ENCODE peak calls at places on chromosomes 1 and 21, in six cellular contexts. O, D, E, J, N and B are unnamed samples.

GRCh38 chr21:36542312-36543101 is 62.6 kb upstream of the CLDN14 start:
- DNase-seq in O (no peak), D (no peak), E (no peak), J (no peak), N (peak; percentile 70), B (no peak)

GRCh38 chr1:55225228-55225627 is 10.1 kb upstream of the USP24 start:
- DNase-seq in O (no peak), D (no peak), E (no peak), J (no peak), N (no peak), B (no peak)

GRCh38 chr21:20010691-20011200 is 987.5 kb upstream of the NCAM2 start:
- DNase-seq in O (no peak), D (no peak), E (no peak), J (no peak), N (no peak), B (no peak)

GRCh38 chr1:65389296-65389695 is 31.2 kb upstream of the LEPR start:
- DNase-seq in O (no peak), D (no peak), E (peak; percentile 12), J (no peak), N (no peak), B (no peak)

GRCh38 chr1:149986486-149987296 is 23.8 kb downstream of the OTUD7B start:
- DNase-seq in O (no peak), D (no peak), E (no peak), J (no peak), N (no peak), B (no peak)

GRCh38 chr1:33043267-33044090 is 6.8 kb upstream of the AK2 start:
- DNase-seq in O (no peak), D (no peak), E (no peak), J (no peak), N (no peak), B (no peak)

GRCh38 chr1:11708554-11709350 is 17.2 kb downstream of the DRAXIN start:
- DNase-seq in O (no peak), D (no peak), E (no peak), J (peak; percentile 34), N (no peak), B (peak; percentile 83)

GRCh38 chr1:175744833-175745232 is 1.4 kb upstream of the TNR start:
- DNase-seq in O (no peak), D (no peak), E (no peak), J (no peak), N (no peak), B (no peak)

GRCh38 chr1:41486892-41487728 is 2.6 kb upstream of the EDN2 start:
- DNase-seq in O (no peak), D (no peak), E (no peak), J (no peak), N (peak; percentile 48), B (no peak)

GRCh38 chr1:89516055-89516454 is 8.6 kb upstream of the LRRC8B start:
- DNase-seq in O (peak; percentile 6), D (peak; percentile 73), E (no peak), J (peak; percentile 65), N (no peak), B (peak; percentile 79)

GRCh38 chr1:77847621-77848080 is 40.8 kb upstream of the NEXN start:
- DNase-seq in O (no peak), D (no peak), E (no peak), J (no peak), N (peak; percentile 2), B (no peak)

GRCh38 chr1:144551107-144551542 is 41.6 kb upstream of the PPIAL4F start:
- DNase-seq in O (no peak), D (no peak), E (no peak), J (no peak), N (no peak), B (no peak)

GRCh38 chr1:42423621-42424200 is 32.1 kb downstream of the ZMYND12 start:
- DNase-seq in O (no peak), D (no peak), E (no peak), J (no peak), N (no peak), B (no peak)

GRCh38 chr21:34337741-34338140 is 26.1 kb upstream of the KCNE2 start:
- DNase-seq in O (no peak), D (no peak), E (no peak), J (no peak), N (no peak), B (no peak)

GRCh38 chr21:34338226-34338625 is 25.6 kb upstream of the KCNE2 start:
- DNase-seq in O (no peak), D (no peak), E (no peak), J (no peak), N (no peak), B (no peak)

GRCh38 chr21:34336245-34336644 is 27.6 kb upstream of the KCNE2 start:
- DNase-seq in O (no peak), D (no peak), E (no peak), J (no peak), N (no peak), B (no peak)

GRCh38 chr21:34335316-34335715 is 28.5 kb upstream of the KCNE2 start:
- DNase-seq in O (no peak), D (no peak), E (no peak), J (no peak), N (no peak), B (no peak)

GRCh38 chr21:34336756-34337391 is 26.9 kb upstream of the KCNE2 start:
- DNase-seq in O (no peak), D (no peak), E (peak; percentile 48), J (no peak), N (no peak), B (no peak)
- TF ChIP-seq MYC in O (no peak), D (no peak), E (no peak), J (no peak), N (no peak), B (no peak)

DNA sequence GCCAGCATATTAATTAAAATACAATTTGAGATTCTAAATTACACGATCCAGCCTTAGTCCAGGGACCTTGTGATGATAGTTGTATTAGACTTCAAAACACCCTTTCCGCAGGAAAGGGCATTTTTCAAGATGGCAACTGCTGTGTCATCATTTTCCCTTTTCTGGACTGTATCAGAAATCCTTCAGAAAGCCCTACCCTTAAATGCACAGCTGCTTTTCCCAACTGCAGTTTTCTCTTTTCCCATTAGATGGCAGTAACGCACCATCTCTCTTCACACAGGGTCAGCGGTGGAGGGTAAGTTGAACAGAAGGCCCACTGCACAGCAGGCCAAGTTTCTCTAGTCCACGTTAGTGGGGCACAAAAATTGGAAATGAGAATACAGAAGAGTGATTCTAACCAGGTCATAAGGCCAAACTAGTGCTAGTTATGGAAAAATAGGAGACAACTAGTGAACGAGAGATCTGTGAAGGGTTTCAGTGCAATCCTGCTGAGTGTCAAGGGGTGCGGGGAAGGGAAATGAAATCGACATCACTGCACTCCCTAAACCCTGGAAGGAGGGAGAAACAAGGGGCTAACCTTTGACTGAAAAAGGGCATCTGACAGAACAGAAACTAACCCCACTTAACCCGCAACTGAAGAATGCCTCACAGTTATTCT is 22.1 kb upstream of the TDRD10 start:
- DNase-seq in O (peak; percentile 74), D (peak; percentile 93), E (peak; percentile 92), J (peak; percentile 87), N (peak; percentile 45), B (peak; percentile 84)
- TF ChIP-seq MAX in O (no peak), D (no peak), E (no peak), J (no peak), N (no peak), B (no peak)

GRCh38 chr1:59769412-59770095 is 45.2 kb upstream of the HOOK1 start:
- DNase-seq in O (no peak), D (no peak), E (no peak), J (peak; percentile 16), N (no peak), B (no peak)
- H3K4me3 ChIP-seq in O (no peak overlapping the region), D (no peak overlapping the region), E (no peak overlapping the region), J (no peak overlapping the region), N (no peak overlapping the region), B (no peak overlapping the region)

DNA sequence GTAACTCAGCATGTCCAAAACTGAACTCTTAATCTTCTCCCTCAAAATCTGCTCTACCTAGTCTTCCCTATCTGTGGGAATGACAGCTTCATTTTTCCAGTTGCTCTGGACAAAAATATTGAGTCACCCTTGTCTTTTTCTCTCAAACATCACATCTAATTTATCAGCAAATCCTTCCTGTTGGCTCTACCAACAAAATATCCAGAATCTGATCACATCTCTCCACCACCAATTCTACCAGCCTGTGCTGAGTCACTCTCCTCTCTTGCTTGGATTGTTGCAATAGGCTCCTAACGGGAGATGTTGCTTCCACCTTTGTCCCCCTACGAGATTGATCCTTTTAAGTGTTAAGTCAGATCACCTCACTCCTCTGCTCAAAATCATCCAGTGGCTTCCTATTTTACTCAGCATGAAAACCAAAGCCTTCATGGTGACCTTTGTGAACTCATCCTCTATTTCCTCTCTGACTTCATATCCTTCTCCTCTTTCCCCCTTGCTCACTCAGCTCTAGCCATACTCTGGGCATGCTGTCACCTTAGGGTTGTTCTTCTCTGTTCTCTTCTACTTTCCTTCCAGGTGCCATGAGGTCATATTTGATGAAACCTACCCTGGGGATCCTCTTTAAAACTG is 21.5 kb upstream of the SMYD2 start:
- DNase-seq in O (no peak), D (no peak), E (peak; percentile 42), J (no peak), N (no peak), B (no peak)
- TF ChIP-seq MYC in O (no peak), D (no peak), E (no peak), J (no peak), N (no peak), B (no peak)

GRCh38 chr21:35321322-35322200 is 272.5 kb upstream of the RUNX1 start:
- DNase-seq in O (no peak), D (no peak), E (no peak), J (no peak), N (no peak), B (no peak)

GRCh38 chr21:35316456-35316855 is 267.4 kb upstream of the RUNX1 start:
- DNase-seq in O (no peak), D (no peak), E (no peak), J (no peak), N (no peak), B (no peak)

GRCh38 chr21:35319684-35320083 is 270.6 kb upstream of the RUNX1 start:
- DNase-seq in O (no peak), D (no peak), E (no peak), J (no peak), N (no peak), B (no peak)

GRCh38 chr21:35314896-35315582 is 265.9 kb upstream of the RUNX1 start:
- DNase-seq in O (no peak), D (no peak), E (no peak), J (no peak), N (no peak), B (no peak)

DNA sequence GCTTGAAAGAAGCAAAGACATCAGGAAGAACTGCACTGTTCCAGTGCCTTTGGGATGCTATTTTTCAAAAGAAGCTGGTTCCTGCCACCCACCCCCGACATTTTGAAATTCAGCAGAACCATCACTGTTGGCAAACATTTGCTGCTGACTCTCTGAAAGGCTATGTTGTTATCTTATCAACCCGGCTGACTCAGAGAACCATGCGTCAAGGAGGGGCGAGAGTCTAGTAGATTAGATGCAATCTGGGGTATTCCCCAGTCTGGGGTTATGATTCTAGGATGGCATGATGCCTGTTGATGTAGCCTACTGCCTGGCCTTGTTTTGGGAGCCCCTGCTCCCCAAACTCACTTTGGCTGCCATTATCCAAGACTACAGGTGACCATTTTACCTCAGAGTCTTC is 267.8 kb upstream of the RUNX1 start:
- DNase-seq in O (no peak), D (no peak), E (no peak), J (peak; percentile 31), N (no peak), B (no peak)
- TF ChIP-seq MAX in O (no peak), D (no peak), E (no peak), J (no peak), N (no peak), B (no peak)